ENCODE peak calls at places on chromosomes 3 and 15, in nine cellular contexts. C is NCI-H2171 treated with DMSO at 0.1 percent for 48 hours, P is Panc1, H is HFFc6, Q is mammary epithelial cell, B is stromal cell of bone marrow, N is T-helper 2 cell, K is Karpas-422, V is iris pigment epithelial cell. D is an unnamed sample.

GRCh38 chr3:31947671-31948091 is 33.4 kb downstream of the OSBPL10 start:
- DNase-seq in C (no peak), P (no peak), H (no peak), Q (peak; percentile 45), B (no peak), N (no peak), K (peak; percentile 87), V (no peak), D (no peak)

GRCh38 chr3:125594581-125595011 is 701 bp downstream of the OSBPL11 start:
- DNase-seq in C (peak; percentile 35), P (no peak), H (peak; percentile 1), Q (peak; percentile 21), B (no peak), N (no peak), K (peak; percentile 61), V (no peak), D (peak; percentile 29)

GRCh38 chr3:124592658-124593441 is 137.4 kb upstream of the UMPS start:
- DNase-seq in C (no peak), P (no peak), H (no peak), Q (peak; percentile 87), B (no peak), N (no peak), K (no peak), V (no peak), D (no peak)

GRCh38 chr15:71151061-71151460 is 35.8 kb downstream of the THSD4 start:
- DNase-seq in C (no peak), P (no peak), H (peak; percentile 51), Q (peak; percentile 74), B (no peak), N (no peak), K (no peak), V (peak; percentile 65), D (no peak)

GRCh38 chr3:45123841-45124269 is 22.3 kb downstream of the CDCP1 start:
- DNase-seq in C (no peak), P (peak; percentile 92), H (peak; percentile 89), Q (peak; percentile 98), B (peak; percentile 86), N (no peak), K (no peak), V (peak; percentile 77), D (no peak)

GRCh38 chr3:143168518-143169192 is 49.1 kb downstream of the CHST2 start:
- DNase-seq in C (no peak), P (no peak), H (peak; percentile 7), Q (peak; percentile 32), B (no peak), N (no peak), K (no peak), V (peak; percentile 40), D (no peak)

GRCh38 chr15:92391640-92392039 is 2.0 kb upstream of the ST8SIA2 start:
- DNase-seq in C (peak; percentile 33), P (no peak), H (peak; percentile 32), Q (peak; percentile 53), B (no peak), N (no peak), K (peak; percentile 80), V (peak; percentile 20), D (no peak)

GRCh38 chr15:81097893-81098280 is 36.2 kb upstream of the CFAP161 start:
- DNase-seq in C (no peak), P (no peak), H (peak; percentile 10), Q (no peak), B (no peak), N (no peak), K (no peak), V (no peak), D (no peak)

GRCh38 chr3:29397406-29397805 is 116.5 kb downstream of the RBMS3 start:
- DNase-seq in C (no peak), P (no peak), H (no peak), Q (no peak), B (no peak), N (no peak), K (no peak), V (no peak), D (no peak)

GRCh38 chr3:110178965-110179364 is 841.6 kb upstream of the DPPA4 start:
- DNase-seq in C (no peak), P (no peak), H (no peak), Q (no peak), B (no peak), N (no peak), K (no peak), V (peak; percentile 35), D (no peak)

GRCh38 chr15:43998607-43999006 is 171.8 kb downstream of the WDR76 start:
- DNase-seq in C (no peak), P (no peak), H (no peak), Q (no peak), B (no peak), N (no peak), K (no peak), V (peak; percentile 66), D (no peak)

GRCh38 chr3:108076564-108076963 is 14.3 kb downstream of the CD47 start:
- DNase-seq in C (no peak), P (no peak), H (peak; percentile 16), Q (no peak), B (no peak), N (no peak), K (no peak), V (no peak), D (no peak)

GRCh38 chr15:101310163-101310480 is 15.1 kb upstream of the SNRPA1 start:
- DNase-seq in C (no peak), P (no peak), H (no peak), Q (no peak), B (no peak), N (no peak), K (no peak), V (no peak), D (no peak)

GRCh38 chr15:81723758-81724157 is 322.1 kb downstream of the MEX3B start:
- DNase-seq in C (no peak), P (no peak), H (no peak), Q (no peak), B (no peak), N (no peak), K (no peak), V (no peak), D (no peak)

GRCh38 chr15:63396546-63396939 is 14.9 kb upstream of the CA12 start:
- DNase-seq in C (no peak), P (no peak), H (no peak), Q (no peak), B (no peak), N (no peak), K (no peak), V (no peak), D (peak; percentile 13)

GRCh38 chr3:159616234-159616825 is 372.3 kb upstream of the IL12A start:
- DNase-seq in C (peak; percentile 41), P (no peak), H (peak; percentile 66), Q (peak; percentile 48), B (peak; percentile 48), N (no peak), K (no peak), V (peak; percentile 62), D (no peak)

GRCh38 chr3:113560845-113561623 is 28.7 kb downstream of the SIDT1 start:
- DNase-seq in C (no peak), P (no peak), H (peak; percentile 23), Q (peak; percentile 54), B (no peak), N (no peak), K (no peak), V (peak; percentile 41), D (no peak)

GRCh38 chr15:101167366-101167790 is 84.5 kb downstream of the CHSY1 start:
- DNase-seq in C (no peak), P (no peak), H (no peak), Q (no peak), B (no peak), N (no peak), K (no peak), V (peak; percentile 57), D (no peak)

GRCh38 chr3:87867001-87867400 is 191.8 kb downstream of the CGGBP1 start:
- DNase-seq in C (no peak), P (no peak), H (peak; percentile 4), Q (peak; percentile 8), B (peak; percentile 21), N (no peak), K (no peak), V (peak; percentile 3), D (no peak)

GRCh38 chr3:930866-931265 is 162.0 kb upstream of the CNTN6 start:
- DNase-seq in C (no peak), P (no peak), H (no peak), Q (no peak), B (no peak), N (no peak), K (no peak), V (no peak), D (no peak)

GRCh38 chr3:47266709-47267489 is 15.7 kb downstream of the KIF9 start:
- DNase-seq in C (peak; percentile 8), P (no peak), H (peak; percentile 79), Q (peak; percentile 93), B (peak; percentile 73), N (no peak), K (peak; percentile 96), V (peak; percentile 90), D (no peak)

GRCh38 chr3:169774186-169774585 is 990 bp downstream of the MYNN start:
- DNase-seq in C (no peak), P (no peak), H (no peak), Q (peak; percentile 52), B (no peak), N (no peak), K (no peak), V (peak; percentile 12), D (no peak)

GRCh38 chr3:18086078-18086477 is 339.1 kb downstream of the SATB1 start:
- DNase-seq in C (peak; percentile 35), P (no peak), H (no peak), Q (no peak), B (no peak), N (no peak), K (peak; percentile 21), V (no peak), D (no peak)

GRCh38 chr3:106810461-106810733 is 566.8 kb upstream of the CCDC54 start:
- DNase-seq in C (no peak), P (no peak), H (no peak), Q (no peak), B (no peak), N (no peak), K (no peak), V (no peak), D (no peak)

GRCh38 chr3:161274691-161275298 is 53.7 kb downstream of the NMD3 start:
- DNase-seq in C (no peak), P (no peak), H (peak; percentile 52), Q (peak; percentile 55), B (peak; percentile 23), N (no peak), K (peak; percentile 86), V (peak; percentile 57), D (peak; percentile 26)

GRCh38 chr15:55993804-55994539 is 560 bp upstream of the NEDD4 start:
- DNase-seq in C (peak; percentile 74), P (no peak), H (peak; percentile 63), Q (peak; percentile 46), B (peak; percentile 46), N (no peak), K (no peak), V (peak; percentile 77), D (peak; percentile 51)

D was measured in NCI-H1092 treated with DMSO at 0.1 percent for 48 hours.